ENCODE peak calls at places on chromosomes 7 and 10, in ten cellular contexts. G is fibroblast of lung, V is body of pancreas, I is NCI-H2081, C is lower lobe of right lung, Y is Calu3, F is SW480, H is T-helper 2 cell, B is kidney tubule cell, J is H1. R is an unnamed sample.

GRCh38 chr7:96311967-96312366 is 9.9 kb downstream of the SLC25A13 start:
- DNase-seq in B (no peak), G (peak), C (no peak), H (no peak), I (no peak), V (peak), F (no peak), J (no peak), Y (no peak), R (no peak)

GRCh38 chr7:47195641-47196040 is 386.3 kb downstream of the TNS3 start:
- DNase-seq in I (no peak), J (no peak), C (no peak), B (peak), F (peak), H (no peak), V (no peak), Y (no peak), G (no peak), R (no peak)

GRCh38 chr7:33671521-33672262 is 233.6 kb upstream of the BMPER start:
- DNase-seq in G (no peak), H (no peak), F (no peak), C (no peak), B (peak), V (no peak), I (no peak), J (no peak), Y (no peak), R (no peak)

GRCh38 chr10:86961481-86962091 is 3.2 kb downstream of the SNCG start:
- DNase-seq in H (no peak), Y (no peak), F (no peak), V (no peak), B (peak), C (no peak), G (no peak), J (no peak), I (no peak), R (no peak)

GRCh38 chr7:117715784-117716445 is 157.3 kb downstream of the CTTNBP2 start:
- DNase-seq in I (peak), J (peak), H (no peak), V (peak), B (peak), Y (peak), F (peak), C (no peak), G (peak), R (no peak)

GRCh38 chr7:155908385-155908784 is 96.1 kb upstream of the SHH start:
- DNase-seq in Y (no peak), F (no peak), B (no peak), G (no peak), H (no peak), C (no peak), I (no peak), V (no peak), J (no peak), R (no peak)

GRCh38 chr10:114043532-114044250 is at the start of gene ADRB1:
- DNase-seq in V (peak), J (no peak), G (peak), H (no peak), F (peak), B (peak), C (peak), I (peak), Y (peak), R (no peak)

GRCh38 chr7:2922866-2923265 is 78.8 kb upstream of the GNA12 start:
- DNase-seq in I (no peak), F (no peak), Y (no peak), C (no peak), B (no peak), V (no peak), J (no peak), H (no peak), G (no peak), R (no peak)

GRCh38 chr7:31053986-31054385 is 1.9 kb downstream of the ADCYAP1R1 start:
- DNase-seq in F (no peak), V (no peak), H (no peak), I (no peak), B (no peak), J (no peak), G (no peak), C (no peak), Y (no peak), R (no peak)

GRCh38 chr10:72044417-72045041 is 43.8 kb downstream of the SPOCK2 start:
- DNase-seq in B (peak), G (peak), C (no peak), I (no peak), F (no peak), J (no peak), V (peak), H (no peak), Y (peak), R (no peak)

GRCh38 chr10:48604408-48605263 is at the start of gene ARHGAP22:
- DNase-seq in B (peak), J (peak), H (no peak), G (peak), V (peak), C (peak), F (peak), Y (peak), I (peak), R (no peak)

GRCh38 chr7:114689391-114689790 is 232.5 kb upstream of the MDFIC start:
- DNase-seq in J (no peak), G (no peak), V (no peak), Y (no peak), B (no peak), I (no peak), C (no peak), H (no peak), F (no peak), R (no peak)

GRCh38 chr10:77600640-77601039 is 37.0 kb downstream of the KCNMA1 start:
- DNase-seq in V (no peak), H (no peak), B (no peak), I (no peak), G (no peak), C (no peak), Y (no peak), J (no peak), F (no peak), R (no peak)

GRCh38 chr10:37268266-37268665 is 142.9 kb downstream of the ANKRD30A start:
- DNase-seq in J (no peak), H (no peak), B (no peak), I (no peak), F (no peak), G (no peak), V (no peak), Y (no peak), C (no peak), R (no peak)

GRCh38 chr7:24722386-24723177 is 34.7 kb downstream of the GSDME start:
- DNase-seq in Y (peak), F (peak), G (peak), H (no peak), V (no peak), B (peak), I (no peak), J (peak), C (no peak), R (peak)

GRCh38 chr7:124171068-124171467 is 138.2 kb upstream of the TMEM229A start:
- DNase-seq in I (no peak), C (no peak), B (peak), H (no peak), Y (peak), J (no peak), F (peak), V (peak), G (no peak), R (no peak)

GRCh38 chr10:97842658-97843295 is 6.9 kb upstream of the GOLGA7B start:
- DNase-seq in H (no peak), B (no peak), G (peak), I (no peak), C (no peak), F (peak), Y (no peak), V (no peak), J (no peak), R (no peak)

GRCh38 chr7:27202741-27203134 is 2.8 kb upstream of the HOXA13 start:
- DNase-seq in V (no peak), Y (no peak), G (no peak), F (no peak), J (no peak), H (no peak), I (no peak), C (no peak), B (no peak), R (no peak)

GRCh38 chr10:132496360-132497082 is 41.1 kb upstream of the INPP5A start:
- DNase-seq in J (no peak), V (no peak), G (no peak), B (no peak), I (no peak), Y (no peak), C (peak), F (no peak), H (no peak), R (no peak)

GRCh38 chr7:80417211-80417793 is 94.6 kb downstream of the GNAT3 start:
- DNase-seq in C (no peak), I (no peak), G (no peak), Y (no peak), V (no peak), F (no peak), J (no peak), H (no peak), B (no peak), R (no peak)

GRCh38 chr10:118458957-118459641 is 117.0 kb upstream of the FAM204A start:
- DNase-seq in B (no peak), Y (no peak), F (no peak), G (no peak), J (no peak), I (no peak), C (no peak), H (no peak), V (no peak), R (no peak)

GRCh38 chr10:18214692-18215563 is 74.7 kb downstream of the CACNB2 start:
- DNase-seq in V (peak), Y (peak), G (peak), I (no peak), H (no peak), C (no peak), B (peak), J (peak), F (peak), R (no peak)

GRCh38 chr10:121437596-121437995 is 160.6 kb downstream of the FGFR2 start:
- DNase-seq in G (no peak), J (no peak), Y (no peak), B (no peak), C (peak), V (peak), F (no peak), I (no peak), H (no peak), R (no peak)

GRCh38 chr7:157302314-157302711 is 34.5 kb upstream of the DNAJB6 start:
- DNase-seq in I (peak), G (peak), F (peak), V (peak), Y (peak), C (peak), B (peak), H (peak), J (no peak), R (peak)

GRCh38 chr10:62853710-62854109 is 37.5 kb upstream of the EGR2 start:
- DNase-seq in B (no peak), F (no peak), H (no peak), J (no peak), C (no peak), I (no peak), Y (no peak), V (no peak), G (no peak), R (no peak)

GRCh38 chr7:33876600-33877274 is 28.6 kb upstream of the BMPER start:
- DNase-seq in I (no peak), F (no peak), J (no peak), V (no peak), G (no peak), H (no peak), C (no peak), B (no peak), Y (no peak), R (no peak)

GRCh38 chr7:139825666-139826290 is 3.3 kb upstream of the TBXAS1 start:
- DNase-seq in Y (peak), C (no peak), I (no peak), B (peak), G (peak), H (no peak), F (peak), V (no peak), J (no peak), R (no peak)

GRCh38 chr10:97463363-97464132 is 17.6 kb downstream of the ZDHHC16 start:
- DNase-seq in B (peak), I (peak), F (peak), J (peak), Y (peak), G (peak), H (no peak), C (no peak), V (peak), R (peak)

GRCh38 chr10:31605846-31606543 is 287.0 kb downstream of the ZEB1 start:
- DNase-seq in G (no peak), H (no peak), F (no peak), V (no peak), B (no peak), I (no peak), C (no peak), J (no peak), Y (no peak), R (no peak)

GRCh38 chr7:22791204-22792158 is 31.2 kb downstream of the TOMM7 start:
- DNase-seq in J (no peak), G (peak), Y (no peak), V (no peak), I (no peak), B (peak), H (no peak), C (no peak), F (no peak), R (no peak)

GRCh38 chr10:76336213-76336963 is 905.0 kb downstream of the LRMDA start:
- DNase-seq in H (no peak), B (no peak), G (no peak), J (no peak), F (no peak), C (no peak), I (no peak), V (peak), Y (no peak), R (no peak)

GRCh38 chr10:29734980-29735627 is 100.3 kb upstream of the SVIL start:
- DNase-seq in B (peak), G (peak), V (peak), I (no peak), J (peak), F (peak), C (peak), H (peak), Y (peak), R (no peak)

GRCh38 chr10:99004738-99005137 is 230.9 kb downstream of the HPSE2 start:
- DNase-seq in Y (no peak), F (no peak), J (no peak), V (no peak), C (no peak), H (no peak), B (no peak), G (no peak), I (no peak), R (no peak)

GRCh38 chr7:4745971-4746919 is 29.2 kb upstream of the AP5Z1 start:
- DNase-seq in B (peak), V (no peak), H (no peak), C (no peak), I (no peak), J (no peak), Y (peak), F (peak), G (peak), R (no peak)

GRCh38 chr10:114635101-114635500 is 23.0 kb downstream of the ABLIM1 start:
- DNase-seq in C (no peak), F (no peak), Y (no peak), B (peak), H (no peak), I (no peak), V (no peak), G (peak), J (no peak), R (no peak)

GRCh38 chr7:15686209-15686956 is at the start of gene MEOX2:
- DNase-seq in G (peak), B (peak), J (peak), C (peak), V (peak), F (peak), I (peak), H (no peak), Y (peak), R (no peak)

R was measured in NCI-H2107.